ENCODE peak calls at places on chromosomes 1 and 21, in nine cellular contexts. Q is astrocyte, X is H9, A is hepatocyte, Y is fibroblast of lung, U is mammary epithelial cell, J is neural progenitor cell, T is GM23338, L is endothelial cell of umbilical vein. C is an unnamed sample.

GRCh38 chr1:208154040-208154439 is 90.1 kb downstream of the PLXNA2 start:
- DNase-seq in Q (no peak), X (no peak), A (no peak), Y (no peak), U (no peak), J (no peak), T (no peak), L (no peak), C (no peak)

GRCh38 chr1:204920967-204921366 is 50.3 kb downstream of the NFASC start:
- DNase-seq in Q (no peak), X (no peak), A (no peak), Y (no peak), U (no peak), J (no peak), T (no peak), L (no peak), C (no peak)

GRCh38 chr1:68542586-68542985 is 45.7 kb upstream of the DEPDC1 start:
- DNase-seq in Q (no peak), X (no peak), A (peak), Y (no peak), U (peak), J (no peak), T (no peak), L (peak), C (peak)

GRCh38 chr1:27571439-27572018 is 32.4 kb downstream of the AHDC1 start:
- DNase-seq in Q (no peak), X (no peak), A (no peak), Y (no peak), U (no peak), J (peak), T (peak), L (no peak), C (no peak)

GRCh38 chr1:47840338-47840737 is 156.8 kb downstream of the TRABD2B start:
- DNase-seq in Q (no peak), X (no peak), A (no peak), Y (no peak), U (no peak), J (no peak), T (no peak), L (no peak), C (no peak)

GRCh38 chr21:26405735-26406361 is 167.2 kb downstream of the CYYR1 start:
- DNase-seq in Q (peak), X (peak), A (peak), Y (peak), U (peak), J (peak), T (peak), L (peak), C (peak)

GRCh38 chr21:38944903-38945302 is 139.2 kb downstream of the ETS2 start:
- DNase-seq in Q (no peak), X (peak), A (no peak), Y (no peak), U (no peak), J (peak), T (peak), L (no peak), C (no peak)

GRCh38 chr1:172708452-172708851 is 49.5 kb downstream of the FASLG start:
- DNase-seq in Q (no peak), X (no peak), A (no peak), Y (no peak), U (no peak), J (no peak), T (no peak), L (no peak), C (no peak)

GRCh38 chr1:178541829-178542553 is 29.1 kb downstream of the TEX35 start:
- DNase-seq in Q (no peak), X (peak), A (peak), Y (peak), U (peak), J (peak), T (peak), L (peak), C (peak)

GRCh38 chr1:9726406-9726805 is 74.9 kb downstream of the PIK3CD start:
- DNase-seq in Q (no peak), X (no peak), A (no peak), Y (no peak), U (no peak), J (no peak), T (no peak), L (no peak), C (no peak)

GRCh38 chr1:110619412-110620249 is 13.5 kb upstream of the KCNA2 start:
- DNase-seq in Q (peak), X (peak), A (peak), Y (peak), U (peak), J (peak), T (peak), L (peak), C (peak)

GRCh38 chr1:46617833-46618232 is 1.2 kb upstream of the MOB3C start:
- DNase-seq in Q (no peak), X (no peak), A (no peak), Y (no peak), U (no peak), J (no peak), T (no peak), L (no peak), C (no peak)

GRCh38 chr1:3649342-3650247 is at the start of gene WRAP73:
- DNase-seq in Q (peak), X (peak), A (peak), Y (peak), U (peak), J (peak), T (peak), L (peak), C (peak)

GRCh38 chr1:114458208-114458777 is 52.7 kb downstream of the TRIM33 start:
- DNase-seq in Q (peak), X (no peak), A (no peak), Y (peak), U (peak), J (no peak), T (no peak), L (peak), C (peak)

GRCh38 chr1:94707321-94708298 is 112.5 kb upstream of the SLC44A3 start:
- DNase-seq in Q (no peak), X (no peak), A (no peak), Y (peak), U (no peak), J (no peak), T (no peak), L (no peak), C (peak)

GRCh38 chr1:209546390-209547080 is 37.0 kb upstream of the CAMK1G start:
- DNase-seq in Q (no peak), X (no peak), A (no peak), Y (no peak), U (no peak), J (no peak), T (no peak), L (no peak), C (no peak)

GRCh38 chr1:26704629-26705028 is 8.8 kb downstream of the ARID1A start:
- DNase-seq in Q (no peak), X (no peak), A (no peak), Y (no peak), U (no peak), J (no peak), T (no peak), L (no peak), C (no peak)

GRCh38 chr21:17370750-17371325 is 142.0 kb upstream of the CXADR start:
- DNase-seq in Q (no peak), X (no peak), A (no peak), Y (no peak), U (no peak), J (no peak), T (peak), L (no peak), C (no peak)

GRCh38 chr1:205597691-205598314 is 34.0 kb downstream of the ELK4 start:
- DNase-seq in Q (no peak), X (no peak), A (no peak), Y (peak), U (no peak), J (no peak), T (no peak), L (peak), C (no peak)

GRCh38 chr1:115545096-115545720 is 96.6 kb upstream of the VANGL1 start:
- DNase-seq in Q (no peak), X (no peak), A (no peak), Y (no peak), U (no peak), J (no peak), T (no peak), L (no peak), C (peak)

GRCh38 chr21:22174746-22175145 is 1176.5 kb downstream of the NCAM2 start:
- DNase-seq in Q (no peak), X (no peak), A (no peak), Y (no peak), U (no peak), J (no peak), T (no peak), L (no peak), C (peak)

GRCh38 chr1:116496898-116497297 is 73.9 kb downstream of the CD58 start:
- DNase-seq in Q (no peak), X (no peak), A (no peak), Y (no peak), U (no peak), J (no peak), T (no peak), L (no peak), C (no peak)

GRCh38 chr1:47174621-47175020 is 15.2 kb downstream of the PDZK1IP1 start:
- DNase-seq in Q (no peak), X (no peak), A (no peak), Y (no peak), U (no peak), J (no peak), T (no peak), L (no peak), C (no peak)

GRCh38 chr1:56644941-56645662 is at the start of gene PRKAA2:
- DNase-seq in Q (no peak), X (peak), A (peak), Y (peak), U (peak), J (peak), T (peak), L (peak), C (peak)

GRCh38 chr1:20634594-20635084 is 1.4 kb downstream of the PINK1 start:
- DNase-seq in Q (peak), X (peak), A (peak), Y (peak), U (peak), J (peak), T (peak), L (no peak), C (peak)

GRCh38 chr1:89987170-89987819 is 7.6 kb upstream of the ZNF326 start:
- DNase-seq in Q (no peak), X (peak), A (peak), Y (peak), U (peak), J (peak), T (peak), L (peak), C (peak)

GRCh38 chr1:31651025-31651424 is 6.3 kb upstream of the PEF1 start:
- DNase-seq in Q (no peak), X (no peak), A (no peak), Y (no peak), U (no peak), J (no peak), T (no peak), L (no peak), C (no peak)

GRCh38 chr1:105485207-105485606 is 1571.3 kb upstream of the PRMT6 start:
- DNase-seq in Q (peak), X (no peak), A (no peak), Y (peak), U (peak), J (no peak), T (no peak), L (no peak), C (peak)

GRCh38 chr1:110581637-110582036 is 24.5 kb downstream of the KCNA2 start:
- DNase-seq in Q (no peak), X (no peak), A (no peak), Y (no peak), U (no peak), J (peak), T (no peak), L (no peak), C (no peak)

GRCh38 chr1:156065212-156065611 is 4.3 kb downstream of the RAB25 start:
- DNase-seq in Q (no peak), X (no peak), A (no peak), Y (no peak), U (no peak), J (no peak), T (no peak), L (no peak), C (no peak)

GRCh38 chr1:207897188-207897587 is 13.7 kb downstream of the CD34 start:
- DNase-seq in Q (peak), X (no peak), A (no peak), Y (peak), U (no peak), J (peak), T (peak), L (peak), C (peak)

GRCh38 chr1:36576118-36576517 is 93.4 kb upstream of the CSF3R start:
- DNase-seq in Q (no peak), X (peak), A (peak), Y (peak), U (peak), J (peak), T (peak), L (peak), C (peak)

GRCh38 chr1:22812092-22812880 is 101.6 kb downstream of the EPHB2 start:
- DNase-seq in Q (no peak), X (no peak), A (no peak), Y (no peak), U (no peak), J (no peak), T (no peak), L (no peak), C (no peak)

GRCh38 chr1:32151319-32151787 is 28.1 kb upstream of the TXLNA start:
- DNase-seq in Q (peak), X (no peak), A (peak), Y (peak), U (peak), J (peak), T (no peak), L (peak), C (no peak)

GRCh38 chr21:41360072-41360821 is 1.6 kb upstream of the MX2 start:
- DNase-seq in Q (peak), X (peak), A (no peak), Y (peak), U (peak), J (peak), T (peak), L (no peak), C (peak)

GRCh38 chr1:11784993-11785769 is 20.6 kb downstream of the MTHFR start:
- DNase-seq in Q (no peak), X (peak), A (peak), Y (peak), U (peak), J (peak), T (peak), L (peak), C (peak)

GRCh38 chr1:192024881-192025280 is 133.4 kb upstream of the RGS18 start:
- DNase-seq in Q (no peak), X (no peak), A (no peak), Y (no peak), U (no peak), J (no peak), T (no peak), L (no peak), C (no peak)

GRCh38 chr1:31764307-31765040 is at the start of gene ADGRB2:
- DNase-seq in Q (no peak), X (peak), A (peak), Y (no peak), U (no peak), J (peak), T (peak), L (peak), C (peak)

GRCh38 chr1:23951646-23952095 is 8.0 kb upstream of the PNRC2 start:
- DNase-seq in Q (peak), X (no peak), A (peak), Y (peak), U (peak), J (no peak), T (no peak), L (peak), C (peak)

GRCh38 chr1:84742653-84743052 is 52.4 kb upstream of the SSX2IP start:
- DNase-seq in Q (peak), X (no peak), A (no peak), Y (no peak), U (peak), J (no peak), T (no peak), L (no peak), C (peak)

GRCh38 chr1:222284466-222284865 is 263.4 kb downstream of the HHIPL2 start:
- DNase-seq in Q (no peak), X (no peak), A (no peak), Y (peak), U (peak), J (no peak), T (no peak), L (no peak), C (no peak)

GRCh38 chr1:222286039-222286438 is 261.9 kb downstream of the HHIPL2 start:
- DNase-seq in Q (no peak), X (no peak), A (no peak), Y (no peak), U (no peak), J (no peak), T (no peak), L (no peak), C (no peak)

GRCh38 chr1:222288056-222288455 is 259.8 kb downstream of the HHIPL2 start:
- DNase-seq in Q (no peak), X (no peak), A (peak), Y (peak), U (peak), J (no peak), T (no peak), L (no peak), C (peak)

GRCh38 chr1:222279591-222279990 is 268.3 kb downstream of the HHIPL2 start:
- DNase-seq in Q (no peak), X (no peak), A (no peak), Y (no peak), U (no peak), J (no peak), T (no peak), L (no peak), C (no peak)

DNA sequence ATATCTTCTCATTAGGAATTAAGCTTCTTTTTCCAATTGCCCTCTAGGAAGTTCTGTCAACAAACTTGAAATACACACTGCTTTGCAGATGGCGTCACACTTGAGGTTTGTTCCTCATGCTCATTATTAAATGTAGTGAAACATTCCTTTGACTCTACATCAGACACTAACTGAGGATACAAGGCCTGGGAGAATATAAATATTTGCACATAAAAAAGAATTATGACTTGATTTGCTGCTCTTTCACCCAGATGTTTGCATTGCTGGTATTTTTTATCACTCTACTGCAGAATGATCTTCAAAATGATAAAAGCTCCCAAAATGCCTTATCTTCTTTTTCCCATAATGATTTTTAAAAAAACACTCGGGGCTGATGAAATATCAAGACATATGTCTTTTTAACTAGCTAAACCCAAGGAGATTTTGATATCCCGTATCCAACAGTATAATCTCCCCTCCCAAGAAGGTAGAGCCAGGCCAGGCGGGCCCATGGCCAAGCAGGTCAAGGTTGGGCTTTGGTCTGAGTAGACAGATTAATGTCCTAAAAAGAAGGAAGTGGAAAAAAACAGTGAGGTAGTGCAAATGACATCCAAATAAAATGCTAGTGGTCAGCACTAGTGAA is 264.6 kb downstream of the HHIPL2 start:
- DNase-seq in Q (peak), X (no peak), A (no peak), Y (peak), U (no peak), J (no peak), T (no peak), L (no peak), C (peak)
- H3K4me2 ChIP-seq in Q (no peak), X (no peak), A (no peak), Y (no peak), U (no peak), J (no peak), T (no peak), L (no peak), C (peak)

DNA sequence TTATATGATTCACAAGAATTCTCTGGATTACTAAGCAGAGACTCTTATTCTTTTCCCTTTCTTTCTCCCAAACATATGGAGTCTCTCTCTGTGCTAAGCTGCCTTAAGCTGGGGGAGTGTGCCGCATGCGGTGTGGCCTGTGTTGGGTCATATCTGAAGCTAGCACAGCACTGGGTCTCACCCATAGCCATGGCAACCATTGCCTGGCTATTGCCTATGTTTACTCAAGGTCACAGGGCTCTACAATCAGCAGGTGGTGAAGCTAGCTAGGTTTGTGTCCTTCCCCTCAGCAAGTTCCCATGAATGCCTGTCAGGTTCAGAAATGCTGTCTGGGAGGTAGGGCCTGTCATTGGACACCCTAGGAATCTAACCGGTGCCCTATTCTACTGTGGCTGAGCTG is 73.6 kb upstream of the ZRANB2 start:
- DNase-seq in Q (no peak), X (no peak), A (no peak), Y (no peak), U (no peak), J (no peak), T (no peak), L (no peak), C (no peak)
- H2AFZ ChIP-seq in Q (no peak), X (no peak), A (no peak), Y (no peak), U (no peak), J (no peak), T (no peak), L (no peak), C (no peak)

DNA sequence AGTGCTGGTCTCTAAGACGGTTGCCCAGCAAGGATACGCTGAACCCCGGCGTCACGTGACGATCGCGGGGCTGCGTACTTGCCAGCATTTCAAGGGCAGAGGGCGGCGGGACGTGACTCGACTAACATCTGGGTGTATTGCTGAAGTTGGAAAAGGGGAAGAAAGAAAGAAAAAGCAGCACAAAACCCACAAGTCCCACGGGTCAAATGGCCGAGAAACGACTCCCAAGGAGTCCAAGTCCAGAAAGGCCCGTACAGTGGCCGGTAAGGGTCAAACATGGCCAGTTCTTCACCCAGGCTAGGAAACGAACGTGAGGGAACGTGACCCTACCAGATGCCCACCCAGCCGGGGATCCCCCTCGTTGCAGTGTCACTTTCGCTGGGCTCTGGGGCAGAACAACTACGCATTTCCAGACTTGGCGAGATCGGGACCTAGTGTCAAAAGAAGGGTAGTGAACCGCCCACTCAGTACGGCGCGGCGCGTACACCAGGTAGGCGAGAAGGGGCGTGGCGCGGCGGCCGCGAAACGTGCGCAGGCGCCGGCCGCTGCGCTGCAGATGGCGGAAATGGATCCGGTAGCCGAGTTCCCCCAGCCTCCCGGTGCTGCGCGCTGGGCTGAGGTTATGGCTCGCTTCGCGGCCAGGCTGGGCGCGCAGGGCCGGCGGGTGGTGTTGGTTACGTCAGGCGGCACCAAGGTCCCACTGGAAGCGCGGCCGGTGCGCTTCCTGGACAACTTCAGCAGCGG is at the start of the genes PPCS and ZMYND12:
- DNase-seq in Q (peak), X (peak), A (peak), Y (peak), U (peak), J (peak), T (peak), L (peak), C (peak)
- TF ChIP-seq CTCF in Q (no peak), X (no peak), A (no peak), Y (no peak), U (peak), J (peak), T (no peak), L (no peak), C (no peak)

GRCh38 chr1:43711524-43712386 is 4.4 kb downstream of the ST3GAL3 start:
- DNase-seq in Q (peak), X (no peak), A (no peak), Y (peak), U (peak), J (no peak), T (no peak), L (peak), C (peak)
- H3K4me2 ChIP-seq in Q (peak), X (no peak), A (no peak), Y (peak), U (peak), J (no peak), T (no peak), L (peak), C (peak)

GRCh38 chr1:164787834-164788231 is 228.8 kb downstream of the PBX1 start:
- DNase-seq in Q (no peak), X (no peak), A (no peak), Y (no peak), U (peak), J (no peak), T (peak), L (no peak), C (no peak)
- H2AFZ ChIP-seq in Q (no peak), X (no peak), A (no peak), Y (no peak), U (peak), J (no peak), T (no peak), L (no peak), C (peak)